ENCODE peak calls at places on chromosomes 7 and 10, in seven cellular contexts. C is brain microvascular endothelial cell, Q is right atrium auricular region, Z is A673, G is psoas muscle, B is neural progenitor cell, J is trophoblast cell. Y is an unnamed sample. For H3K27me3, the result is how much of the 10 kb centered on the place peaks cover.

GRCh38 chr10:50508315-50509051 is 115.3 kb downstream of the SGMS1 start:
- DNase-seq in C (no peak), Q (no peak), Z (no peak), G (no peak), B (no peak), J (no peak), Y (no peak)

GRCh38 chr7:19663816-19664531 is 44.9 kb downstream of the POLR1F start:
- DNase-seq in C (no peak), Q (no peak), Z (no peak), G (no peak), B (no peak), J (no peak), Y (no peak)

GRCh38 chr7:114530074-114530611 is 115.5 kb downstream of the FOXP2 start:
- DNase-seq in C (peak), Q (no peak), Z (no peak), G (no peak), B (no peak), J (peak), Y (no peak)

GRCh38 chr7:135981958-135982646 is 4.9 kb upstream of the MTPN start:
- DNase-seq in C (no peak), Q (no peak), Z (no peak), G (no peak), B (no peak), J (no peak), Y (no peak)

GRCh38 chr7:90944021-90944420 is 320.2 kb upstream of the FZD1 start:
- DNase-seq in C (no peak), Q (no peak), Z (no peak), G (no peak), B (no peak), J (no peak), Y (no peak)

GRCh38 chr7:49773082-49773938 is at the start of gene VWC2:
- DNase-seq in C (no peak), Q (no peak), Z (no peak), G (no peak), B (peak), J (no peak), Y (no peak)

GRCh38 chr7:711967-712600 is 14.4 kb upstream of the DNAAF5 start:
- DNase-seq in C (no peak), Q (no peak), Z (no peak), G (no peak), B (no peak), J (no peak), Y (peak)

GRCh38 chr10:10131984-10132383 is 885.7 kb upstream of the CELF2 start:
- DNase-seq in C (no peak), Q (no peak), Z (no peak), G (no peak), B (no peak), J (no peak), Y (no peak)

GRCh38 chr7:82164813-82165212 is 278.8 kb downstream of the CACNA2D1 start:
- DNase-seq in C (peak), Q (no peak), Z (peak), G (no peak), B (peak), J (peak), Y (no peak)

GRCh38 chr10:33476757-33477273 is 142.3 kb upstream of the NRP1 start:
- DNase-seq in C (no peak), Q (no peak), Z (no peak), G (no peak), B (no peak), J (no peak), Y (no peak)

GRCh38 chr7:1536768-1537630 is 6.5 kb downstream of the MAFK start:
- DNase-seq in C (peak), Q (peak), Z (peak), G (peak), B (peak), J (peak), Y (peak)

GRCh38 chr10:24857001-24857695 is 95.3 kb downstream of the PRTFDC1 start:
- DNase-seq in C (no peak), Q (no peak), Z (no peak), G (no peak), B (no peak), J (no peak), Y (no peak)

GRCh38 chr7:1742555-1743303 is 72.7 kb downstream of the ELFN1 start:
- DNase-seq in C (peak), Q (peak), Z (peak), G (no peak), B (no peak), J (no peak), Y (no peak)

GRCh38 chr10:128511284-128511683 is 385.1 kb upstream of the MKI67 start:
- DNase-seq in C (no peak), Q (no peak), Z (no peak), G (no peak), B (no peak), J (no peak), Y (no peak)

GRCh38 chr7:1811850-1812692 is 142.0 kb downstream of the ELFN1 start:
- DNase-seq in C (no peak), Q (peak), Z (peak), G (peak), B (peak), J (no peak), Y (no peak)

GRCh38 chr10:878333-878753 is 53.2 kb downstream of the LARP4B start:
- DNase-seq in C (no peak), Q (no peak), Z (no peak), G (peak), B (no peak), J (no peak), Y (no peak)

GRCh38 chr7:43647314-43647691 is 64.4 kb downstream of the STK17A start:
- DNase-seq in C (peak), Q (no peak), Z (peak), G (no peak), B (peak), J (no peak), Y (no peak)

GRCh38 chr7:150372271-150373048 is 3.8 kb downstream of the REPIN1 start:
- DNase-seq in C (no peak), Q (no peak), Z (no peak), G (no peak), B (peak), J (no peak), Y (no peak)

GRCh38 chr10:4131407-4132215 is 346.6 kb upstream of the KLF6 start:
- DNase-seq in C (peak), Q (no peak), Z (peak), G (no peak), B (no peak), J (peak), Y (no peak)

GRCh38 chr10:43053825-43054224 is 23.0 kb upstream of the RET start:
- DNase-seq in C (no peak), Q (no peak), Z (no peak), G (no peak), B (no peak), J (no peak), Y (no peak)

GRCh38 chr10:119131512-119132240 is 27.8 kb downstream of the DENND10 start:
- DNase-seq in C (no peak), Q (no peak), Z (peak), G (no peak), B (no peak), J (peak), Y (no peak)

GRCh38 chr10:48468866-48469511 is 135.9 kb downstream of the ARHGAP22 start:
- DNase-seq in C (no peak), Q (no peak), Z (no peak), G (no peak), B (no peak), J (no peak), Y (peak)

GRCh38 chr7:1418505-1419309 is 40.6 kb downstream of the MICALL2 start:
- DNase-seq in C (no peak), Q (no peak), Z (peak), G (no peak), B (peak), J (peak), Y (peak)

GRCh38 chr10:59047957-59048618 is 128.4 kb upstream of the PHYHIPL start:
- DNase-seq in C (no peak), Q (no peak), Z (no peak), G (no peak), B (no peak), J (no peak), Y (no peak)

GRCh38 chr7:80186721-80187120 is 52.1 kb downstream of the GNAI1 start:
- DNase-seq in C (no peak), Q (no peak), Z (no peak), G (no peak), B (no peak), J (no peak), Y (no peak)

GRCh38 chr10:75542902-75543301 is 111.5 kb downstream of the LRMDA start:
- DNase-seq in C (peak), Q (no peak), Z (no peak), G (peak), B (peak), J (no peak), Y (no peak)

GRCh38 chr10:86598151-86598550 is 56.2 kb upstream of the OPN4 start:
- DNase-seq in C (no peak), Q (no peak), Z (no peak), G (no peak), B (no peak), J (no peak), Y (no peak)

GRCh38 chr7:34061175-34061574 is 155.8 kb downstream of the BMPER start:
- DNase-seq in C (peak), Q (no peak), Z (peak), G (no peak), B (no peak), J (peak), Y (no peak)

GRCh38 chr10:92200564-92200963 is 90.3 kb downstream of the CPEB3 start:
- DNase-seq in C (no peak), Q (no peak), Z (no peak), G (no peak), B (no peak), J (peak), Y (no peak)

GRCh38 chr10:44293306-44293778 is 91.6 kb downstream of the CXCL12 start:
- DNase-seq in C (no peak), Q (no peak), Z (no peak), G (peak), B (peak), J (no peak), Y (no peak)

GRCh38 chr10:131749767-131750142 is 151.1 kb upstream of the PPP2R2D start:
- DNase-seq in C (no peak), Q (no peak), Z (no peak), G (peak), B (no peak), J (no peak), Y (no peak)

GRCh38 chr10:131750973-131751826 is 149.6 kb upstream of the PPP2R2D start:
- DNase-seq in C (no peak), Q (no peak), Z (no peak), G (peak), B (peak), J (no peak), Y (no peak)

GRCh38 chr10:131748831-131749766 is 151.7 kb upstream of the PPP2R2D start:
- DNase-seq in C (no peak), Q (no peak), Z (no peak), G (peak), B (peak), J (no peak), Y (peak)

GRCh38 chr10:131751827-131752775 is 148.7 kb upstream of the PPP2R2D start:
- DNase-seq in C (no peak), Q (no peak), Z (no peak), G (peak), B (no peak), J (no peak), Y (no peak)

DNA sequence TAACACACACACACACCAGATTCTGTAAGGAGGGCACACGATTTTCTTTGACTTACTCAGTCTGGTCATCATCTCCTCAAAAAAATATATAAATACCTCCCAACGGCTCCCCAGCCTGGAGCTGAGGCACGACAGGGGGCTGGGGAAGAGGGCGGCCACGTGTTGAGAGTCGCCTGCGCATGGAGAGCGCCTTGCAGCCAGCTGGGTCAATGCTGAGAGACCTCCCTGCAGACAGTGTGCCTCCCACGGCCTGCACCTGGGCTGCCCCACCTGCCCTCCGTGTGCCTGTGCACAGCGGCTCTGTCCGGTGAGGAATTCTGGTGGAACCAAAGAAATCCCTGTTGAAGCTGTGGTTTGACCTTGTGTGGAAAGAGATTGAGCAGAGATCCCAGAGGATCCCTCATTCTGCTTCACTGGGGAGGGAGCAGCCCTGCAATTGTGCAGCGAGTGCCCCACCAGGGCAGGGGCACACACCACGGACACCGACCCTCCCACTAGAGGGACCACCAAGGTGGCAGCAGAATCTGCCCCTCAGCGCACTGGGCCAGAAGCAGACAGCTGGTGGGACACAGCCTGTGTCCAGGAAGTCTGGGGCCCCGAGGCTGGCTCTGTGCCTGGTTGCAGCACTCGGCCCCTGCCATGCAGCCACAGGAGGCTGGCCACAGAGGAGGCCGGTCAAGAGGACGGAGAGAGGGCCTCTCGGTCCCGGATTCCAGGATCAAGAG is 150.5 kb upstream of the PPP2R2D start:
- DNase-seq in C (no peak), Q (no peak), Z (no peak), G (peak), B (no peak), J (no peak), Y (no peak)
- H3K27me3 ChIP-seq in C (under half), Q (under half), Z (under half), G (under half), B (under half), J (under half), Y (under half)

GRCh38 chr10:8768854-8769253 is 714.4 kb downstream of the GATA3 start:
- DNase-seq in C (no peak), Q (no peak), Z (no peak), G (no peak), B (no peak), J (peak), Y (no peak)
- H3K27me3 ChIP-seq in C (under half), Q (under half), Z (under half), G (under half), B (under half), J (under half), Y (under half)

GRCh38 chr10:98169379-98169778 is 34.9 kb downstream of the R3HCC1L start:
- DNase-seq in C (no peak), Q (no peak), Z (no peak), G (no peak), B (no peak), J (no peak), Y (no peak)

GRCh38 chr10:98168766-98169165 is 34.3 kb downstream of the R3HCC1L start:
- DNase-seq in C (no peak), Q (no peak), Z (no peak), G (no peak), B (no peak), J (no peak), Y (no peak)

GRCh38 chr10:98163941-98164340 is 29.5 kb downstream of the R3HCC1L start:
- DNase-seq in C (no peak), Q (no peak), Z (no peak), G (no peak), B (no peak), J (no peak), Y (no peak)

GRCh38 chr10:98168147-98168546 is 33.7 kb downstream of the R3HCC1L start:
- DNase-seq in C (no peak), Q (no peak), Z (no peak), G (no peak), B (no peak), J (no peak), Y (no peak)

DNA sequence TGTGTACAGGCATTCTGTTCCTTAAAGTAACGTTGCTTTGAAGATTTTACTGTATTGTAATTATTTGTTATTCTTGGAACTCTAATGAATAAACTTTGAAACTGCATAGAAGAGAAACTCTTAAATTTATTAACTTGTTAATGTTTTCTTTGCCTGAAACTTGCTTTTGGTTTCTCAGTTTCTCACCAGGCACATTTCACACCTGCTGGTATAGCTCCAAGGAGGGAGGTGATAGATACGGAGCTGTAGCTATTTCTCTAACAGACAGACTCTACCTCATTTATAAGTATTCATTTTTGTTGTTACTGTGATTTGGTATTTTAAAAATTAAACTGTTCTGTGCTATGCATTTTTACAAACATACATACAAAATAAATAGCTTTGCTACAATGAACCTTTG is 32.7 kb downstream of the R3HCC1L start:
- DNase-seq in C (no peak), Q (no peak), Z (no peak), G (no peak), B (no peak), J (no peak), Y (no peak)
- H3K27me3 ChIP-seq in C (under half), Q (under half), Z (under half), G (under half), B (under half), J (under half), Y (under half)

DNA sequence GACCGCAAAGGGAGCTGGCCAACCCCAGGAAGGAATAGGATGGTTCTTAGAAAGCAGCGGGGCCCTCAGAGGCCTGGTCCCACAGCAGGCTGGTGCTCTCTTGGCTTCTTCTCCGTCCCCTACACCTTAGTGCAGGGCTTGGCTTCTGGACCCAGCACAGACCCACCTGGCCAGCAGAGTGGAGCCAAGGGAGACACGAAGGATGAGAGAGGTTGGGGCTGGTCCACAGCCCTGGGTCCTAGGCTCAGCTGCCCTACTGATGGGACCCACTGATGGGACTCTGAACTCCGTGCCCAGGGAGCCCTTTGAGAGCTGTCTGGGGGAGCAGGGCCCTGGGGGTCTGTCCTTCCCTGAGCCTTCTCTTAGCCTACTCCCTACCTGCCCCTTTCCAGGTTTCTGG is 6.2 kb upstream of the TLX1 start:
- DNase-seq in C (no peak), Q (no peak), Z (no peak), G (peak), B (no peak), J (no peak), Y (no peak)
- H3K27me3 ChIP-seq in C (half or more), Q (under half), Z (half or more), G (under half), B (half or more), J (half or more), Y (under half)

GRCh38 chr7:73612598-73613269 is 11.6 kb downstream of the MLXIPL start:
- DNase-seq in C (peak), Q (no peak), Z (peak), G (peak), B (peak), J (peak), Y (peak)
- H3K27me3 ChIP-seq in C (under half), Q (under half), Z (under half), G (under half), B (under half), J (under half), Y (under half)

Y was measured in Caco-2.